ENCODE peak calls at places on chromosomes 3 and 15, in ten cellular contexts. K is mammary epithelial cell; I is tibial artery; B is right cardiac atrium; U is pancreas; S is CD8-positive, alpha-beta memory T cell; A is HL-60; C is H1; J is left ventricle myocardium inferior; P is fibroblast of lung. M is an unnamed sample.

GRCh38 chr3:105353485-105354161 is 13.1 kb upstream of the ALCAM start:
- DNase-seq in K (no peak), I (peak; percentile 65), B (peak; percentile 62), U (no peak), S (no peak), A (no peak), C (no peak), J (peak; percentile 20), P (peak; percentile 63), M (no peak)

GRCh38 chr3:157280786-157281185 is 120.8 kb upstream of the CCNL1 start:
- DNase-seq in K (no peak), I (no peak), B (no peak), U (no peak), S (no peak), A (no peak), C (no peak), J (no peak), P (no peak), M (no peak)

GRCh38 chr3:156551746-156552145 is 3.2 kb downstream of the SSR3 start:
- DNase-seq in K (peak; percentile 57), I (no peak), B (no peak), U (no peak), S (no peak), A (no peak), C (no peak), J (no peak), P (peak; percentile 67), M (no peak)

GRCh38 chr3:45100998-45101407 is 45.2 kb downstream of the CDCP1 start:
- DNase-seq in K (no peak), I (no peak), B (no peak), U (no peak), S (no peak), A (peak; percentile 85), C (no peak), J (no peak), P (peak; percentile 57), M (no peak)

GRCh38 chr3:193826126-193826795 is 233.3 kb downstream of the OPA1 start:
- DNase-seq in K (peak; percentile 95), I (no peak), B (no peak), U (peak; percentile 58), S (no peak), A (no peak), C (no peak), J (no peak), P (peak; percentile 62), M (no peak)

GRCh38 chr15:37291920-37292319 is 191.6 kb upstream of the MEIS2 start:
- DNase-seq in K (no peak), I (no peak), B (no peak), U (no peak), S (no peak), A (no peak), C (no peak), J (no peak), P (no peak), M (no peak)

GRCh38 chr15:51263726-51264125 is 74.7 kb downstream of the CYP19A1 start:
- DNase-seq in K (no peak), I (no peak), B (no peak), U (no peak), S (no peak), A (no peak), C (no peak), J (no peak), P (no peak), M (no peak)

GRCh38 chr3:70519913-70520659 is 207.6 kb upstream of the MDFIC2 start:
- DNase-seq in K (no peak), I (no peak), B (no peak), U (no peak), S (no peak), A (no peak), C (no peak), J (no peak), P (peak; percentile 12), M (no peak)

GRCh38 chr3:193640165-193640706 is 47.2 kb downstream of the OPA1 start:
- DNase-seq in K (no peak), I (no peak), B (no peak), U (no peak), S (no peak), A (peak; percentile 22), C (no peak), J (no peak), P (no peak), M (no peak)

GRCh38 chr3:137692803-137693431 is 71.2 kb upstream of the SOX14 start:
- DNase-seq in K (peak; percentile 16), I (no peak), B (no peak), U (no peak), S (no peak), A (peak; percentile 32), C (peak; percentile 75), J (no peak), P (no peak), M (no peak)

GRCh38 chr3:140545756-140546155 is 132.1 kb upstream of the TRIM42 start:
- DNase-seq in K (no peak), I (no peak), B (no peak), U (no peak), S (no peak), A (no peak), C (no peak), J (no peak), P (no peak), M (no peak)

GRCh38 chr3:32423534-32423933 is 31.9 kb downstream of the CMTM7 start:
- DNase-seq in K (no peak), I (no peak), B (no peak), U (no peak), S (no peak), A (no peak), C (peak; percentile 38), J (no peak), P (no peak), M (no peak)

GRCh38 chr3:12051586-12051985 is 47.4 kb downstream of the SYN2 start:
- DNase-seq in K (no peak), I (no peak), B (no peak), U (no peak), S (no peak), A (no peak), C (no peak), J (no peak), P (no peak), M (no peak)

GRCh38 chr3:46947981-46948791 is 28.4 kb downstream of the CCDC12 start:
- DNase-seq in K (peak; percentile 61), I (peak; percentile 64), B (peak; percentile 72), U (peak; percentile 84), S (peak; percentile 78), A (peak; percentile 82), C (no peak), J (peak; percentile 51), P (peak; percentile 28), M (peak; percentile 79)

GRCh38 chr3:126305427-126305826 is 51.8 kb downstream of the KLF15 start:
- DNase-seq in K (no peak), I (no peak), B (no peak), U (no peak), S (no peak), A (no peak), C (no peak), J (no peak), P (no peak), M (no peak)

GRCh38 chr15:55742498-55742926 is 440 bp downstream of the PRTG start:
- DNase-seq in K (no peak), I (no peak), B (no peak), U (peak; percentile 12), S (no peak), A (peak; percentile 26), C (no peak), J (peak; percentile 17), P (peak; percentile 42), M (no peak)

GRCh38 chr15:55744026-55744655 is 1.2 kb upstream of the PRTG start:
- DNase-seq in K (no peak), I (no peak), B (no peak), U (no peak), S (no peak), A (no peak), C (no peak), J (no peak), P (no peak), M (no peak)

GRCh38 chr15:55741592-55742497 is 1.1 kb downstream of the PRTG start:
- DNase-seq in K (peak; percentile 5), I (no peak), B (peak; percentile 64), U (no peak), S (no peak), A (no peak), C (peak; percentile 60), J (no peak), P (no peak), M (no peak)

GRCh38 chr15:55742927-55743614 is at the start of gene PRTG:
- DNase-seq in K (peak; percentile 37), I (peak; percentile 73), B (peak; percentile 91), U (peak; percentile 34), S (no peak), A (no peak), C (peak; percentile 76), J (peak; percentile 81), P (peak; percentile 87), M (no peak)

GRCh38 chr15:55743615-55743978 is 645 bp upstream of the PRTG start:
- DNase-seq in K (no peak), I (no peak), B (no peak), U (no peak), S (no peak), A (no peak), C (no peak), J (no peak), P (no peak), M (no peak)
- H3K4me3 ChIP-seq in K (no peak overlapping the region), I (peak overlapping the region; percentile 67), B (peak overlapping the region; percentile 78), U (peak overlapping the region; percentile 55), S (no peak overlapping the region), A (no peak overlapping the region), C (peak overlapping the region; percentile 46), J (peak overlapping the region; percentile 74), P (peak overlapping the region; percentile 17), M (no peak overlapping the region)

GRCh38 chr15:28107894-28108255 is 8.8 kb upstream of the OCA2 start:
- DNase-seq in K (no peak), I (no peak), B (no peak), U (no peak), S (no peak), A (no peak), C (no peak), J (no peak), P (no peak), M (no peak)
- H3K4me3 ChIP-seq in K (no peak overlapping the region), I (peak overlapping the region; percentile 56), B (peak overlapping the region; percentile 52), U (no peak overlapping the region), S (peak overlapping the region; percentile 6), A (no peak overlapping the region), C (peak overlapping the region; percentile 56), J (peak overlapping the region; percentile 76), P (no peak overlapping the region), M (peak overlapping the region; percentile 53)

DNA sequence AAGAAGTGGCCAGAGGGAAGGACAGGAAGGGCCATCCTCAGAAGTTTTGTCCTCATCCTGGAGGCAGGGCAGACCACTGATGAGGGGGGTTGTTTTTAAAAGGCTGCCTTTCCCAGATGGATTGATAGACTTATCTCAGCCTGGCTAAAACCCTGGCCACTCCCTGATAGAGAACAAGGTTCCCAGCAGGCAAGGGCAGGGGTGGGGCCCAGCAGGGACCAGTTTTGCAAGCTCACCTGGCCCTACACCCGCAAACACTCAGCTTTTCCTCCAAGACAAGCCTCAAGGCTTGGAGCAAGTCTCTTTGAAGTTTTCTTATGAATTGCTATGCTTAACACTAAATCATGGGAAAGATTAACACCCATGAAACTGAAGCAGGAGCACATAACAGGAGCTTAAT is 9.1 kb downstream of the LIPC start:
- DNase-seq in K (peak; percentile 66), I (no peak), B (no peak), U (no peak), S (no peak), A (no peak), C (no peak), J (no peak), P (no peak), M (no peak)
- H3K4me3 ChIP-seq in K (no peak overlapping the region), I (no peak overlapping the region), B (no peak overlapping the region), U (no peak overlapping the region), S (no peak overlapping the region), A (no peak overlapping the region), C (no peak overlapping the region), J (no peak overlapping the region), P (no peak overlapping the region), M (no peak overlapping the region)

GRCh38 chr15:64092075-64092820 is 1.4 kb downstream of the CIAO2A start:
- DNase-seq in K (no peak), I (no peak), B (no peak), U (no peak), S (no peak), A (no peak), C (no peak), J (no peak), P (no peak), M (no peak)
- H3K4me3 ChIP-seq in K (peak overlapping the region; percentile 69), I (peak overlapping the region; percentile 62), B (peak overlapping the region; percentile 72), U (no peak overlapping the region), S (peak overlapping the region; percentile 98), A (peak overlapping the region; percentile 74), C (peak overlapping the region; percentile 83), J (peak overlapping the region; percentile 78), P (no peak overlapping the region), M (peak overlapping the region; percentile 76)

M was measured in CD8-positive, alpha-beta T cell.